ENCODE peak calls at places on chromosome 3, in five cellular contexts. One of them, this sample, is unnamed. For H3K4me1 and H3K27me3, the result is how much of the 10 kb centered on the place peaks cover.

GRCh38 chr3:120559228-120560061 is 36.7 kb upstream of the NDUFB4 start:
- DNase-seq in ascending aorta: peak
- DNase-seq in thoracic aorta: no peak
- DNase-seq in cardiac muscle cell: peak
- DNase-seq in CD8-positive, alpha-beta memory T cell: no peak
- DNase-seq in this sample: no peak

GRCh38 chr3:195751584-195751983 is 30.8 kb downstream of the MUC20 start:
- DNase-seq in ascending aorta: no peak
- DNase-seq in thoracic aorta: no peak
- DNase-seq in cardiac muscle cell: no peak
- DNase-seq in CD8-positive, alpha-beta memory T cell: no peak
- DNase-seq in this sample: no peak

GRCh38 chr3:138950006-138950644 is 3.1 kb downstream of the FOXL2NB start:
- DNase-seq in ascending aorta: no peak
- DNase-seq in cardiac muscle cell: peak
- DNase-seq in CD8-positive, alpha-beta memory T cell: no peak
- DNase-seq in thoracic aorta: no peak
- DNase-seq in this sample: no peak

GRCh38 chr3:64056616-64057165 is 33.4 kb upstream of the PSMD6 start:
- DNase-seq in CD8-positive, alpha-beta memory T cell: no peak
- DNase-seq in thoracic aorta: no peak
- DNase-seq in cardiac muscle cell: no peak
- DNase-seq in ascending aorta: no peak
- DNase-seq in this sample: no peak

GRCh38 chr3:122146466-122146865 is 37.0 kb upstream of the CASR start:
- DNase-seq in cardiac muscle cell: no peak
- DNase-seq in thoracic aorta: no peak
- DNase-seq in ascending aorta: no peak
- DNase-seq in CD8-positive, alpha-beta memory T cell: no peak
- DNase-seq in this sample: no peak

GRCh38 chr3:18215639-18216038 is 209.5 kb downstream of the SATB1 start:
- DNase-seq in ascending aorta: no peak
- DNase-seq in CD8-positive, alpha-beta memory T cell: no peak
- DNase-seq in thoracic aorta: no peak
- DNase-seq in cardiac muscle cell: no peak
- DNase-seq in this sample: no peak

GRCh38 chr3:15174953-15175352 is 31.1 kb upstream of the CAPN7 start:
- DNase-seq in ascending aorta: no peak
- DNase-seq in cardiac muscle cell: no peak
- DNase-seq in CD8-positive, alpha-beta memory T cell: no peak
- DNase-seq in thoracic aorta: no peak
- DNase-seq in this sample: no peak

GRCh38 chr3:45976191-45977091 is 19.2 kb downstream of the FYCO1 start:
- DNase-seq in CD8-positive, alpha-beta memory T cell: peak
- DNase-seq in ascending aorta: no peak
- DNase-seq in thoracic aorta: no peak
- DNase-seq in cardiac muscle cell: no peak
- DNase-seq in this sample: no peak

GRCh38 chr3:13158441-13158840 is 85.2 kb upstream of the IQSEC1 start:
- DNase-seq in ascending aorta: no peak
- DNase-seq in thoracic aorta: no peak
- DNase-seq in CD8-positive, alpha-beta memory T cell: no peak
- DNase-seq in cardiac muscle cell: no peak
- DNase-seq in this sample: no peak

GRCh38 chr3:18679226-18679625 is 254.1 kb upstream of the SATB1 start:
- DNase-seq in CD8-positive, alpha-beta memory T cell: peak
- DNase-seq in ascending aorta: no peak
- DNase-seq in cardiac muscle cell: no peak
- DNase-seq in thoracic aorta: no peak
- DNase-seq in this sample: peak

GRCh38 chr3:134044459-134044858 is 14.7 kb upstream of the SLCO2A1 start:
- DNase-seq in cardiac muscle cell: no peak
- DNase-seq in CD8-positive, alpha-beta memory T cell: no peak
- DNase-seq in thoracic aorta: no peak
- DNase-seq in ascending aorta: no peak
- DNase-seq in this sample: no peak

GRCh38 chr3:45065373-45065720 is 39.2 kb downstream of the CLEC3B start:
- DNase-seq in ascending aorta: no peak
- DNase-seq in CD8-positive, alpha-beta memory T cell: no peak
- DNase-seq in cardiac muscle cell: no peak
- DNase-seq in thoracic aorta: no peak
- DNase-seq in this sample: no peak

GRCh38 chr3:189530822-189531221 is 100.4 kb upstream of the TP63 start:
- DNase-seq in ascending aorta: no peak
- DNase-seq in CD8-positive, alpha-beta memory T cell: no peak
- DNase-seq in thoracic aorta: no peak
- DNase-seq in cardiac muscle cell: no peak
- DNase-seq in this sample: no peak

GRCh38 chr3:111521881-111522280 is 20.1 kb upstream of the CD96 start:
- DNase-seq in ascending aorta: no peak
- DNase-seq in thoracic aorta: no peak
- DNase-seq in CD8-positive, alpha-beta memory T cell: no peak
- DNase-seq in cardiac muscle cell: no peak
- DNase-seq in this sample: no peak

GRCh38 chr3:13654330-13655073 is 105.6 kb downstream of the FBLN2 start:
- DNase-seq in CD8-positive, alpha-beta memory T cell: peak
- DNase-seq in thoracic aorta: no peak
- DNase-seq in cardiac muscle cell: no peak
- DNase-seq in ascending aorta: no peak
- DNase-seq in this sample: peak

GRCh38 chr3:107458871-107459270 is 63.9 kb upstream of the BBX start:
- DNase-seq in ascending aorta: no peak
- DNase-seq in thoracic aorta: no peak
- DNase-seq in cardiac muscle cell: no peak
- DNase-seq in CD8-positive, alpha-beta memory T cell: no peak
- DNase-seq in this sample: no peak

GRCh38 chr3:39990532-39990931 is 181.1 kb downstream of the MYRIP start:
- DNase-seq in cardiac muscle cell: peak
- DNase-seq in thoracic aorta: no peak
- DNase-seq in ascending aorta: no peak
- DNase-seq in CD8-positive, alpha-beta memory T cell: no peak
- DNase-seq in this sample: no peak

GRCh38 chr3:77449459-77449858 is 409.6 kb downstream of the ROBO2 start:
- DNase-seq in thoracic aorta: no peak
- DNase-seq in ascending aorta: no peak
- DNase-seq in CD8-positive, alpha-beta memory T cell: no peak
- DNase-seq in cardiac muscle cell: no peak
- DNase-seq in this sample: no peak

GRCh38 chr3:126545544-126545943 is 13.2 kb downstream of the C3orf22 start:
- DNase-seq in thoracic aorta: no peak
- DNase-seq in cardiac muscle cell: no peak
- DNase-seq in CD8-positive, alpha-beta memory T cell: no peak
- DNase-seq in ascending aorta: peak
- DNase-seq in this sample: no peak

GRCh38 chr3:156180077-156180476 is 59.7 kb downstream of the KCNAB1 start:
- DNase-seq in cardiac muscle cell: no peak
- DNase-seq in ascending aorta: no peak
- DNase-seq in CD8-positive, alpha-beta memory T cell: no peak
- DNase-seq in thoracic aorta: no peak
- DNase-seq in this sample: no peak

GRCh38 chr3:64878372-64878771 is 190.6 kb upstream of the ADAMTS9 start:
- DNase-seq in CD8-positive, alpha-beta memory T cell: no peak
- DNase-seq in cardiac muscle cell: no peak
- DNase-seq in thoracic aorta: no peak
- DNase-seq in ascending aorta: no peak
- DNase-seq in this sample: no peak

GRCh38 chr3:160801386-160802118 is 45.5 kb downstream of the PPM1L start:
- DNase-seq in CD8-positive, alpha-beta memory T cell: no peak
- DNase-seq in ascending aorta: peak
- DNase-seq in cardiac muscle cell: no peak
- DNase-seq in thoracic aorta: peak
- DNase-seq in this sample: no peak

GRCh38 chr3:192183109-192183508 is 544.2 kb downstream of the FGF12 start:
- DNase-seq in CD8-positive, alpha-beta memory T cell: no peak
- DNase-seq in cardiac muscle cell: no peak
- DNase-seq in thoracic aorta: no peak
- DNase-seq in ascending aorta: no peak
- DNase-seq in this sample: no peak

GRCh38 chr3:129628169-129628522 is 21.7 kb upstream of the PLXND1 start:
- DNase-seq in ascending aorta: no peak
- DNase-seq in cardiac muscle cell: no peak
- DNase-seq in thoracic aorta: no peak
- DNase-seq in CD8-positive, alpha-beta memory T cell: no peak
- DNase-seq in this sample: no peak

GRCh38 chr3:14518893-14519292 is 21.2 kb downstream of the GRIP2 start:
- DNase-seq in cardiac muscle cell: no peak
- DNase-seq in thoracic aorta: no peak
- DNase-seq in CD8-positive, alpha-beta memory T cell: no peak
- DNase-seq in ascending aorta: no peak
- DNase-seq in this sample: no peak

GRCh38 chr3:10421996-10422395 is 83.4 kb downstream of the ATP2B2 start:
- DNase-seq in CD8-positive, alpha-beta memory T cell: no peak
- DNase-seq in cardiac muscle cell: no peak
- DNase-seq in ascending aorta: no peak
- DNase-seq in thoracic aorta: no peak
- DNase-seq in this sample: no peak

GRCh38 chr3:62379206-62379834 is 6.0 kb upstream of the FEZF2 start:
- DNase-seq in CD8-positive, alpha-beta memory T cell: no peak
- DNase-seq in ascending aorta: no peak
- DNase-seq in thoracic aorta: no peak
- DNase-seq in cardiac muscle cell: no peak
- DNase-seq in this sample: no peak

GRCh38 chr3:186783731-186784515 is 546 bp downstream of the EIF4A2 start:
- DNase-seq in CD8-positive, alpha-beta memory T cell: peak
- DNase-seq in thoracic aorta: peak
- DNase-seq in cardiac muscle cell: peak
- DNase-seq in ascending aorta: peak
- DNase-seq in this sample: peak
- H3K4me1 ChIP-seq in CD8-positive, alpha-beta memory T cell: half or more
- H3K4me1 ChIP-seq in thoracic aorta: under half
- H3K4me1 ChIP-seq in cardiac muscle cell: under half
- H3K4me1 ChIP-seq in ascending aorta: under half
- H3K4me1 ChIP-seq in this sample: under half

DNA sequence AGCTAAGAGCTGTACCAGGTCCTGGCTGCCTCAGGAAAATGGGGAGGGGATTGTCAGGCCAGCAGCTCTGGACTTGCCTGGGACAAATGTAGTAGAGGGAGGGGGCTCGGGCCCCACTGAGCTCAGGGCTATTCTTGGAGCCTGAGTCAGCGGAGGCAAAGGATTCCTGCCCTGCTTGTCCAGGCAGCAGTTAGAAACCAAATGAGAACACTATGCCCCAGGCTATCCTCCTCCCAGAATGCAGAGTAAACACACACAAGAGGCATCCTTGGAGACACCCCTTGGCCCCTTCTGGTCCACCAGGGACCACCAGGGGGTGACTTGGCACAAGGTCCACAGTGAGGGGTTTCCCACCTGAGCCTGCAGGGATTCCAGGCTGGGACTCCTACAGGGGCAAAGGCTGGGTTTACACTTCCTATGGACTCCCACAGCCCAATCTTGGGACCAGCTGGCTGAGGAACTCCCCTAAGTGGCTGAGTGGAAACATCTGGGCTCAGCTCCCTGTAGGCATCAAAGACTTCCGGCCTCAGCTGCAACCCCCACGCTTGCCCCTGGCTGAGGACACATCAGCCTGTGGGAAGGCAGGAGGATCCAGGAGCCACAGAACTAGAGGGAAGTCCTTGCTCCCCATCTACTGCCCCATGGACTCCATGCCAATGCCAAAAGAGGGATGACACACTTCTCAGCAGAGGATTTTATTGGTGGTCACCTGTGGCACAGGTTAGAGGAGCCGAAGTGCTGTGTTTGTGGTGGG is 3.4 kb upstream of the COL7A1 start:
- DNase-seq in thoracic aorta: peak
- DNase-seq in CD8-positive, alpha-beta memory T cell: no peak
- DNase-seq in cardiac muscle cell: peak
- DNase-seq in ascending aorta: peak
- DNase-seq in this sample: no peak
- H3K4me3 ChIP-seq in thoracic aorta: peak
- H3K4me3 ChIP-seq in CD8-positive, alpha-beta memory T cell: no peak
- H3K4me3 ChIP-seq in cardiac muscle cell: no peak
- H3K4me3 ChIP-seq in ascending aorta: no peak
- H3K4me3 ChIP-seq in this sample: no peak

GRCh38 chr3:141050576-141050912 is 603 bp upstream of the SPSB4 start:
- DNase-seq in CD8-positive, alpha-beta memory T cell: no peak
- DNase-seq in thoracic aorta: no peak
- DNase-seq in cardiac muscle cell: no peak
- DNase-seq in ascending aorta: no peak
- DNase-seq in this sample: no peak

GRCh38 chr3:141045008-141045641 is 6.0 kb upstream of the SPSB4 start:
- DNase-seq in CD8-positive, alpha-beta memory T cell: no peak
- DNase-seq in cardiac muscle cell: no peak
- DNase-seq in ascending aorta: no peak
- DNase-seq in thoracic aorta: no peak
- DNase-seq in this sample: no peak

GRCh38 chr3:141045849-141046248 is 5.3 kb upstream of the SPSB4 start:
- DNase-seq in ascending aorta: no peak
- DNase-seq in cardiac muscle cell: no peak
- DNase-seq in thoracic aorta: no peak
- DNase-seq in CD8-positive, alpha-beta memory T cell: no peak
- DNase-seq in this sample: no peak

GRCh38 chr3:141049681-141050080 is 1.5 kb upstream of the SPSB4 start:
- DNase-seq in ascending aorta: no peak
- DNase-seq in CD8-positive, alpha-beta memory T cell: no peak
- DNase-seq in cardiac muscle cell: no peak
- DNase-seq in thoracic aorta: no peak
- DNase-seq in this sample: no peak

GRCh38 chr3:141047168-141047567 is 4.0 kb upstream of the SPSB4 start:
- DNase-seq in ascending aorta: no peak
- DNase-seq in CD8-positive, alpha-beta memory T cell: no peak
- DNase-seq in cardiac muscle cell: no peak
- DNase-seq in thoracic aorta: no peak
- DNase-seq in this sample: no peak
- H3K27me3 ChIP-seq in ascending aorta: under half
- H3K27me3 ChIP-seq in CD8-positive, alpha-beta memory T cell: under half
- H3K27me3 ChIP-seq in cardiac muscle cell: under half
- H3K27me3 ChIP-seq in thoracic aorta: under half
- H3K27me3 ChIP-seq in this sample: under half

GRCh38 chr3:113243071-113243470 is 31.7 kb downstream of the BOC start:
- DNase-seq in ascending aorta: no peak
- DNase-seq in thoracic aorta: no peak
- DNase-seq in CD8-positive, alpha-beta memory T cell: no peak
- DNase-seq in cardiac muscle cell: no peak
- DNase-seq in this sample: no peak

GRCh38 chr3:113241292-113242033 is 30.1 kb downstream of the BOC start:
- DNase-seq in CD8-positive, alpha-beta memory T cell: no peak
- DNase-seq in thoracic aorta: no peak
- DNase-seq in cardiac muscle cell: peak
- DNase-seq in ascending aorta: no peak
- DNase-seq in this sample: no peak

GRCh38 chr3:113245775-113246174 is 34.4 kb downstream of the BOC start:
- DNase-seq in thoracic aorta: no peak
- DNase-seq in cardiac muscle cell: no peak
- DNase-seq in CD8-positive, alpha-beta memory T cell: no peak
- DNase-seq in ascending aorta: no peak
- DNase-seq in this sample: no peak

GRCh38 chr3:113242091-113242581 is 30.8 kb downstream of the BOC start:
- DNase-seq in ascending aorta: no peak
- DNase-seq in cardiac muscle cell: no peak
- DNase-seq in thoracic aorta: no peak
- DNase-seq in CD8-positive, alpha-beta memory T cell: no peak
- DNase-seq in this sample: no peak

DNA sequence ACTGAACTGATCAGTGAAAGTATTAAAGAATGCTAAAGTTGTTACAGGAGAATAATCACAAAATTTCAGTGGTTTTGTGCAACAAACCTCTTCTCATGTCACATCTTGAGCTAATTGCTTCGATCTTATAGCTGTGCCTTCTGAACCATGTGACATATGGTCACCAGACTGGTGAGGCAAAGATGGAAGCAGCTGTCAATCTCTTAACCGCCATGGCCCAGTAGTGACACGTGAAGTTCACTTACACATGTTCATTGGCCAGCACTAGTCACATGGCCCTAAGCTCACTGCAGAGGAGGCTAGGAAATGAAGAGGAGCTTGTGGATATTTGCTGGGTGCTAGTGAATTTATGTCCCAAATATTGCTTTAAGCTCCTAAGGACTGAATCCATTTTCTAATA is 32.5 kb downstream of the BOC start:
- DNase-seq in thoracic aorta: no peak
- DNase-seq in CD8-positive, alpha-beta memory T cell: no peak
- DNase-seq in cardiac muscle cell: no peak
- DNase-seq in ascending aorta: no peak
- DNase-seq in this sample: no peak
- H3K4me1 ChIP-seq in thoracic aorta: under half
- H3K4me1 ChIP-seq in CD8-positive, alpha-beta memory T cell: under half
- H3K4me1 ChIP-seq in cardiac muscle cell: under half
- H3K4me1 ChIP-seq in ascending aorta: under half
- H3K4me1 ChIP-seq in this sample: under half

This sample was measured in effector memory CD4-positive, alpha-beta T cell.